ENCODE peak calls at places on chromosomes 11 and 22, in nine cellular contexts. B is CD8-positive, alpha-beta T cell; N is heart left ventricle; I is psoas muscle; J is PC-3; P is endothelial cell of umbilical vein; Z is neural progenitor cell; G is GM12878; D is GM23338. C is an unnamed sample. For H3K4me1 and H3K36me3, the result is how much of the 10 kb centered on the place peaks cover.

GRCh38 chr11:117851852-117852251 is 24.6 kb downstream of the FXYD6 start:
- DNase-seq in B (no peak), N (peak), I (no peak), J (no peak), P (no peak), Z (no peak), G (no peak), D (no peak), C (no peak)

GRCh38 chr22:42336527-42337227 is 66.2 kb upstream of the TCF20 start:
- DNase-seq in B (no peak), N (no peak), I (no peak), J (no peak), P (no peak), Z (no peak), G (no peak), D (no peak), C (no peak)

GRCh38 chr11:103985041-103985440 is 51.4 kb upstream of the DDI1 start:
- DNase-seq in B (no peak), N (no peak), I (no peak), J (no peak), P (no peak), Z (no peak), G (no peak), D (no peak), C (no peak)

GRCh38 chr11:124219126-124219525 is 21.8 kb upstream of the OR8G1 start:
- DNase-seq in B (no peak), N (no peak), I (no peak), J (peak), P (no peak), Z (no peak), G (no peak), D (no peak), C (no peak)

GRCh38 chr11:130653838-130654601 is 205.6 kb downstream of the ADAMTS15 start:
- DNase-seq in B (no peak), N (peak), I (peak), J (peak), P (no peak), Z (no peak), G (no peak), D (peak), C (no peak)

GRCh38 chr22:20464096-20464614 is 26.5 kb upstream of the SCARF2 start:
- DNase-seq in B (peak), N (no peak), I (no peak), J (no peak), P (no peak), Z (no peak), G (no peak), D (no peak), C (no peak)

GRCh38 chr11:68423481-68423880 is 37.1 kb upstream of the PPP6R3 start:
- DNase-seq in B (no peak), N (no peak), I (no peak), J (no peak), P (no peak), Z (no peak), G (no peak), D (no peak), C (no peak)

GRCh38 chr11:68610452-68611116 is 73.8 kb upstream of the GAL start:
- DNase-seq in B (no peak), N (no peak), I (no peak), J (no peak), P (no peak), Z (peak), G (no peak), D (peak), C (no peak)

GRCh38 chr22:37324340-37325023 is 42.2 kb downstream of the CYTH4 start:
- DNase-seq in B (no peak), N (no peak), I (no peak), J (no peak), P (no peak), Z (peak), G (no peak), D (peak), C (no peak)

GRCh38 chr22:43002198-43002577 is 12.8 kb downstream of the PACSIN2 start:
- DNase-seq in B (no peak), N (no peak), I (no peak), J (peak), P (peak), Z (no peak), G (no peak), D (peak), C (no peak)

GRCh38 chr11:47403571-47403970 is 4.8 kb upstream of the SLC39A13 start:
- DNase-seq in B (no peak), N (no peak), I (no peak), J (no peak), P (no peak), Z (peak), G (no peak), D (no peak), C (no peak)

GRCh38 chr11:119085523-119085878 is 820 bp downstream of the HMBS start:
- DNase-seq in B (no peak), N (peak), I (no peak), J (no peak), P (no peak), Z (peak), G (no peak), D (no peak), C (no peak)

GRCh38 chr11:123654566-123655081 is at the start of gene SCN3B:
- DNase-seq in B (no peak), N (peak), I (peak), J (peak), P (peak), Z (peak), G (no peak), D (peak), C (peak)

GRCh38 chr22:19553201-19553600 is 29.0 kb upstream of the CLDN5 start:
- DNase-seq in B (no peak), N (no peak), I (no peak), J (no peak), P (no peak), Z (no peak), G (no peak), D (no peak), C (no peak)

GRCh38 chr11:44568358-44568705 is 2.9 kb downstream of the CD82 start:
- DNase-seq in B (no peak), N (no peak), I (no peak), J (no peak), P (no peak), Z (no peak), G (no peak), D (no peak), C (peak)

GRCh38 chr11:119509277-119509841 is 86.4 kb upstream of the THY1 start:
- DNase-seq in B (no peak), N (no peak), I (no peak), J (no peak), P (no peak), Z (no peak), G (no peak), D (no peak), C (peak)

GRCh38 chr11:11279956-11280689 is 72.9 kb downstream of the CSNK2A3 start:
- DNase-seq in B (no peak), N (no peak), I (no peak), J (peak), P (peak), Z (no peak), G (no peak), D (peak), C (peak)

GRCh38 chr11:130315354-130315970 is 745 bp upstream of the ZBTB44 start:
- DNase-seq in B (peak), N (peak), I (peak), J (no peak), P (no peak), Z (peak), G (no peak), D (peak), C (no peak)

GRCh38 chr11:126153999-126154398 is 57.5 kb downstream of the RPUSD4 start:
- DNase-seq in B (no peak), N (no peak), I (no peak), J (peak), P (peak), Z (peak), G (no peak), D (no peak), C (no peak)

GRCh38 chr22:43126506-43127165 is 16.1 kb downstream of the BIK start:
- DNase-seq in B (no peak), N (no peak), I (no peak), J (peak), P (peak), Z (no peak), G (no peak), D (no peak), C (peak)

GRCh38 chr11:35792148-35792845 is 129.7 kb downstream of the TRIM44 start:
- DNase-seq in B (no peak), N (no peak), I (no peak), J (no peak), P (no peak), Z (no peak), G (no peak), D (no peak), C (peak)

DNA sequence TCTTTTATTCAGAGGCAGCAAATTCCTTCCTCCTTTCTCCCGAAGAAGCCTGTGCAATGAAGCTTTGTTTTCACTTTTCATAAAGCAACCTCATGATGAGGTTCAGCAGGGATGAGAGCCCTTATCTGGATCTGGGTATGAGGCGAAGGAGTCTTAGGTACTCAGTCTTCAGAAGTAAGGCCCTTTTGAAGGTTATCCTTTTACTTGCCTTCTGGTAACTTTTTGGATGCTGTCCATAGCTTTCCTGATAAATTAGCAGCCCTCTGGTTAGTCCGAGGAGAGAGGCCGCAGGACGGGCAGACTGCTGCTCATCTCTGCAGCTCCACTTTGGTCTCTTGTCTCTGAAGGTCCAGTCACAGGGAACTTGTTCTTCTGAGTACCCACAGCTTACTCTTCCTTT is 1.1 kb downstream of the TRIM22 start:
- DNase-seq in B (no peak), N (no peak), I (no peak), J (no peak), P (peak), Z (no peak), G (no peak), D (no peak), C (no peak)
- H3K4me3 ChIP-seq in B (peak), N (peak), I (peak), J (no peak), P (peak), Z (no peak), G (peak), D (peak), C (peak)

GRCh38 chr22:40043793-40044101 is 49.0 kb downstream of the FAM83F start:
- DNase-seq in B (no peak), N (no peak), I (no peak), J (no peak), P (no peak), Z (no peak), G (no peak), D (no peak), C (no peak)

GRCh38 chr22:40041738-40042137 is 47.0 kb downstream of the FAM83F start:
- DNase-seq in B (no peak), N (no peak), I (no peak), J (no peak), P (no peak), Z (no peak), G (no peak), D (no peak), C (no peak)

GRCh38 chr22:40044102-40044869 is 49.5 kb downstream of the FAM83F start:
- DNase-seq in B (peak), N (peak), I (peak), J (peak), P (peak), Z (peak), G (peak), D (peak), C (peak)

GRCh38 chr22:40042312-40042711 is 47.6 kb downstream of the FAM83F start:
- DNase-seq in B (no peak), N (no peak), I (no peak), J (no peak), P (no peak), Z (no peak), G (no peak), D (no peak), C (no peak)

GRCh38 chr22:40043086-40043485 is 48.3 kb downstream of the FAM83F start:
- DNase-seq in B (no peak), N (peak), I (peak), J (peak), P (no peak), Z (no peak), G (no peak), D (no peak), C (no peak)
- H3K4me1 ChIP-seq in B (under half), N (under half), I (under half), J (under half), P (under half), Z (under half), G (under half), D (under half), C (under half)

GRCh38 chr11:94830722-94831121 is 62.6 kb downstream of the AMOTL1 start:
- DNase-seq in B (no peak), N (no peak), I (no peak), J (no peak), P (no peak), Z (no peak), G (no peak), D (no peak), C (no peak)
- H3K36me3 ChIP-seq in B (under half), N (under half), I (under half), J (half or more), P (under half), Z (under half), G (under half), D (under half), C (half or more)

DNA sequence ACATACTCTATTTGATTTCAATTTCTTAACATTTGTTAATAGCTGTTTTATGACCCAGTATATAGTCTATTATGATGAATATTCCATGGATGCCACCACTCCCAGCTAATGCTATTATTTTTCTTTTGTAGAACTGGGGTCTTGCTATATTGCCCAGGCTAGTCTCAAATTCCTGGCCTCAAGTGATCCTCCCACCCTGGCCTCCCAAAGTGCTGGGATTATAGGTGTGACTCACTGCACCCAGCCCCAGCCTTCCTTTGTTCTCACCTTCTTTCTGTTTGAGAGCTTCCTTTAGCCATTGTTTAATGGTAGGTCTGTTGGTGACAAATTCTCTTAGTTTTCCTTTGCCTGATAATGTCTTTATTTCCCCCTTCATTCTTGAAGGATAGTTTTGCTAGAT is 52.9 kb upstream of the AMOTL1 start:
- DNase-seq in B (no peak), N (no peak), I (no peak), J (no peak), P (no peak), Z (no peak), G (no peak), D (no peak), C (no peak)
- H3K4me3 ChIP-seq in B (no peak), N (no peak), I (no peak), J (no peak), P (no peak), Z (no peak), G (no peak), D (no peak), C (no peak)

GRCh38 chr11:8829556-8829955 is 81.4 kb upstream of the AKIP1 start:
- DNase-seq in B (no peak), N (no peak), I (no peak), J (no peak), P (no peak), Z (no peak), G (no peak), D (no peak), C (no peak)
- H3K4me1 ChIP-seq in B (under half), N (under half), I (under half), J (under half), P (under half), Z (under half), G (under half), D (under half), C (half or more)

GRCh38 chr22:50281957-50282356 is 11.8 kb upstream of the MAPK11 start:
- DNase-seq in B (no peak), N (peak), I (no peak), J (peak), P (no peak), Z (no peak), G (no peak), D (no peak), C (no peak)
- H3K36me3 ChIP-seq in B (under half), N (half or more), I (under half), J (under half), P (half or more), Z (under half), G (under half), D (under half), C (half or more)

DNA sequence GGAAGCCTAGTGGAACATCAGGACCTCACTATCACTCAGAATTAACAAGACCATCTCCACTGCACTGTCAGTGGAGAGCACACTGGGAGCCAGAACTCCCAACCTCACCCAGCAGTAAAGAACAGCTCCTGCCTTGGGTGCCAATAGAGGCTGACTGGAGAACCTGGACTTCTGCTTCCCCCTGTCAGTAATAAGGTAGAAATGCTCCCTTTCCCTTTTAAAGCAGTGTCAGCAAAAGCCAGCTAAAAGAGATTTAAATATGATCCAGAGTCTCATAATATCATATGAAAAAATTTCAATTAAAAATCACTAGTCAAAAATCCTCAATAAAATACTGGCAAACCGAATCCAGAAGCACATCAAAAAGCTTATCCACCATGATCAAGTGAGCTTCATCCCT is 82.8 kb downstream of the SPATA19 start:
- DNase-seq in B (no peak), N (no peak), I (no peak), J (no peak), P (no peak), Z (no peak), G (no peak), D (no peak), C (no peak)
- H3K4me3 ChIP-seq in B (no peak), N (no peak), I (no peak), J (no peak), P (no peak), Z (no peak), G (no peak), D (no peak), C (no peak)

DNA sequence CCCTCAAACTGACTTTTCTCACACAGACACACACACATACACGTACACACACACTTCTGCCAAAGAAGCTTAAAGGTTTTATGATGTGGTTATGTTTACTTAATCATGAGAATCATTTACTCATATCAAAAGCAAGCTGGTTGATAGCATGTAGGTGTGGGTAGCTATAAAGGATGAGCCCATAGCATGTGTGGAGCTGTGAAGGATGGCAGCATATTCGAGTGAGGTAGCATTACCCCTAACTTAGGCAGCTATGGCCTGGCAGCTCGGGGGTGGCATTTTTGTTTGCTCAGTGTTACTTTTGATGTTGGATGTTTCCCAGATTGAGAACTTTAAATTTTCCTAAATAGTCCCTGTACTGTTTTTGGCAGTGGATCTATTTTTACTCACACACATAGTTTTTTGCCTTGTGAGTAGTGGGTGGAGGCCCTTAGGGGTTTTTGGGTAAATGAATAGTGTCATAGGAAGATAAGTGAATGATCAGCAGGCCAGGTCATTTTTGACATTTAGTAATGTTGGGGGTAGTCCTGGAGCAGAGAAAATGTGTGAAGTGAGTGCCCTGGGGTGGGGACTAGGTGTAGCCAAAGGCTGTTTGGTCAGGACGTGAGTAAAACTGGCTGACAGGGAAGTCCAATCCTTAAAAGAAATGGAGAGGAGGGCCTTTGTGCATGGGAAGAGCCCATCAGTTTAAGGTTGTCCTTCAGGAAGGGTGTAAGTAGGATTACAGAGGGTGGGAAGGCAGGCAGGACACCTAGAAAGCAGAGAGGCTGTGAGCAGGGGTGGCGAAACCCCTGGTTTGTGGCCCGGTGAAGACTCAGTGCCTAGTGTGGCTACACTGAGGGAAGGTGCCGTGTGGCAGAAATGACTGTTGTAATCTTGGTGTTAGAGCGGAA is 7.1 kb downstream of the YWHAH start:
- DNase-seq in B (no peak), N (no peak), I (no peak), J (peak), P (no peak), Z (no peak), G (no peak), D (no peak), C (no peak)
- H3K4me1 ChIP-seq in B (under half), N (half or more), I (half or more), J (under half), P (under half), Z (under half), G (under half), D (under half), C (under half)